ENCODE peak calls at places on chromosomes 4 and X, in eight cellular contexts. A is esophagus muscularis mucosa, C is GF-D8, L is NCI-H524, B is SW480, D is BJ, P is left ventricle myocardium inferior, O is mucosa of gallbladder. V is an unnamed sample.

GRCh38 chrX:96837808-96838207 is 45.9 kb upstream of the RPA4 start:
- DNase-seq in A (no peak), C (no peak), L (no peak), B (no peak), D (no peak), P (no peak), O (no peak), V (no peak)

GRCh38 chr4:69653147-69653546 is at the start of gene UGT2A1:
- DNase-seq in A (no peak), C (no peak), L (no peak), B (no peak), D (no peak), P (no peak), O (no peak), V (no peak)

GRCh38 chr4:150713251-150713650 is 131.3 kb downstream of the MAB21L2 start:
- DNase-seq in A (no peak), C (no peak), L (no peak), B (no peak), D (no peak), P (no peak), O (no peak), V (no peak)

GRCh38 chrX:105821471-105822081 is 763 bp upstream of the NRK start:
- DNase-seq in A (no peak), C (no peak), L (no peak), B (no peak), D (no peak), P (no peak), O (no peak), V (no peak)

GRCh38 chr4:109967798-109968520 is 55.3 kb downstream of the EGF start:
- DNase-seq in A (no peak), C (peak), L (no peak), B (no peak), D (no peak), P (no peak), O (no peak), V (no peak)

GRCh38 chrX:20361081-20361889 is 94.6 kb upstream of the RPS6KA3 start:
- DNase-seq in A (no peak), C (no peak), L (no peak), B (no peak), D (peak), P (peak), O (peak), V (no peak)

GRCh38 chr4:95889662-95890061 is 49.8 kb downstream of the PDHA2 start:
- DNase-seq in A (no peak), C (no peak), L (no peak), B (no peak), D (no peak), P (no peak), O (no peak), V (no peak)

GRCh38 chrX:7586126-7586525 is 256.8 kb upstream of the VCX start:
- DNase-seq in A (no peak), C (no peak), L (peak), B (peak), D (no peak), P (no peak), O (peak), V (peak)

GRCh38 chrX:78375894-78376293 is 48.5 kb upstream of the CYSLTR1 start:
- DNase-seq in A (no peak), C (peak), L (no peak), B (no peak), D (no peak), P (no peak), O (no peak), V (no peak)

GRCh38 chr4:159142254-159142653 is 39.4 kb downstream of the RAPGEF2 start:
- DNase-seq in A (no peak), C (no peak), L (peak), B (no peak), D (no peak), P (no peak), O (no peak), V (no peak)

GRCh38 chr4:14254806-14255445 is 627.4 kb upstream of the BOD1L1 start:
- DNase-seq in A (no peak), C (no peak), L (no peak), B (no peak), D (no peak), P (no peak), O (no peak), V (no peak)

GRCh38 chr4:173332963-173333657 is 1.0 kb downstream of the HMGB2 start:
- DNase-seq in A (no peak), C (no peak), L (no peak), B (peak), D (no peak), P (no peak), O (no peak), V (no peak)

GRCh38 chr4:19130836-19131235 is 1109.3 kb upstream of the LCORL start:
- DNase-seq in A (no peak), C (no peak), L (no peak), B (no peak), D (peak), P (no peak), O (no peak), V (no peak)

GRCh38 chr4:165355900-165356300 is 22.9 kb upstream of the CPE start:
- DNase-seq in A (no peak), C (no peak), L (peak), B (no peak), D (no peak), P (no peak), O (no peak), V (peak)

GRCh38 chrX:110086916-110087484 is 84.1 kb downstream of the TMEM164 start:
- DNase-seq in A (no peak), C (peak), L (no peak), B (peak), D (peak), P (no peak), O (no peak), V (no peak)

GRCh38 chr4:114659386-114660008 is 60.9 kb downstream of the UGT8 start:
- DNase-seq in A (no peak), C (peak), L (peak), B (peak), D (no peak), P (peak), O (peak), V (peak)

GRCh38 chrX:11336201-11336600 is 43.0 kb downstream of the AMELX start:
- DNase-seq in A (no peak), C (no peak), L (no peak), B (no peak), D (no peak), P (no peak), O (no peak), V (no peak)

V was measured in D341Med.